ENCODE peak calls at places on chromosomes 13 and 19, in nine cellular contexts. G is adrenal gland; L is activated CD4-positive, alpha-beta T cell treated with anti-CD3 and anti-CD28 coated beads, Interleukin-2, amount 50 U/mL, for 24 hours; P is KBM-7; M is mucosa of gallbladder; S is Daoy; Q is foreskin fibroblast; Y is RPMI7951; E is stimulated activated CD4-positive, alpha-beta T cell treated with anti-CD3 and anti-CD28 coated beads, Interleukin-1b, Interleukin-23, amount 100 ng/mL, for 1 hour. Z is an unnamed sample.

GRCh38 chr13:113943821-113944565 is 29.9 kb downstream of the C13orf46 start:
- DNase-seq in G (no peak), L (no peak), P (no peak), M (no peak), S (no peak), Q (no peak), Y (no peak), E (no peak), Z (no peak)

GRCh38 chr13:77136902-77137420 is 110.0 kb upstream of the FBXL3 start:
- DNase-seq in G (no peak), L (no peak), P (no peak), M (no peak), S (peak; percentile 1), Q (peak; percentile 51), Y (peak; percentile 2), E (no peak), Z (no peak)

GRCh38 chr13:112714366-112714765 is 24.5 kb downstream of the ATP11A start:
- DNase-seq in G (no peak), L (no peak), P (no peak), M (no peak), S (no peak), Q (no peak), Y (no peak), E (no peak), Z (no peak)

GRCh38 chr19:2567580-2567979 is 91.7 kb downstream of the GADD45B start:
- DNase-seq in G (peak; percentile 58), L (no peak), P (peak; percentile 83), M (peak; percentile 61), S (no peak), Q (no peak), Y (peak; percentile 29), E (no peak), Z (no peak)

GRCh38 chr19:16315825-16316505 is 8.7 kb upstream of the KLF2 start:
- DNase-seq in G (peak; percentile 64), L (no peak), P (no peak), M (peak; percentile 72), S (peak; percentile 60), Q (peak; percentile 95), Y (peak; percentile 82), E (no peak), Z (peak; percentile 83)

GRCh38 chr13:28458604-28459003 is 36.3 kb downstream of the FLT1 start:
- DNase-seq in G (no peak), L (no peak), P (no peak), M (no peak), S (no peak), Q (no peak), Y (no peak), E (no peak), Z (no peak)

GRCh38 chr19:56125806-56126590 is 4.9 kb upstream of the ZNF787 start:
- DNase-seq in G (no peak), L (no peak), P (no peak), M (no peak), S (no peak), Q (no peak), Y (no peak), E (no peak), Z (peak; percentile 98)

GRCh38 chr19:459724-460511 is 915 bp downstream of the SHC2 start:
- DNase-seq in G (peak; percentile 67), L (no peak), P (no peak), M (peak; percentile 66), S (peak; percentile 44), Q (peak; percentile 9), Y (peak; percentile 18), E (no peak), Z (peak; percentile 70)

GRCh38 chr13:112454648-112455334 is 78.6 kb downstream of the SPACA7 start:
- DNase-seq in G (no peak), L (no peak), P (no peak), M (no peak), S (no peak), Q (no peak), Y (no peak), E (no peak), Z (no peak)

GRCh38 chr13:31761951-31762350 is 22.6 kb downstream of the RXFP2 start:
- DNase-seq in G (no peak), L (no peak), P (no peak), M (no peak), S (no peak), Q (peak; percentile 59), Y (no peak), E (no peak), Z (no peak)

GRCh38 chr13:69274231-69274630 is 833.4 kb upstream of the ATXN8OS start:
- DNase-seq in G (no peak), L (no peak), P (no peak), M (no peak), S (no peak), Q (no peak), Y (no peak), E (no peak), Z (no peak)